ENCODE peak calls at places on chromosomes 3 and 15, in ten cellular contexts. D is HTR-8/SVneo; F is chondrocyte; V is stimulated activated CD4-positive, alpha-beta T cell treated with anti-CD3 and anti-CD28 coated beads, Interleukin-2, amount 100 ng/mL, for 4 hours; K is caudate nucleus; J is NCI-H1436; G is activated CD4-positive, alpha-beta T cell treated with anti-CD3 and anti-CD28 coated beads for 48 hours; B is CD8-positive, alpha-beta T cell; C is GM04503; N is CD8-positive, alpha-beta memory T cell. T is an unnamed sample.

GRCh38 chr3:178805746-178806145 is 265.9 kb downstream of the ZMAT3 start:
- DNase-seq in J (no peak), V (no peak), N (no peak), D (no peak), B (no peak), G (no peak), C (no peak), F (no peak), K (no peak), T (no peak)

GRCh38 chr3:113005622-113006021 is 14.8 kb downstream of the GTPBP8 start:
- DNase-seq in N (no peak), V (peak), G (no peak), J (no peak), B (peak), C (no peak), K (no peak), F (no peak), D (no peak), T (no peak)

GRCh38 chr3:177358968-177359600 is 161.8 kb upstream of the TBL1XR1 start:
- DNase-seq in G (peak), J (peak), C (no peak), V (peak), K (peak), N (peak), D (no peak), B (peak), F (no peak), T (peak)

GRCh38 chr3:46675843-46676567 is 17.5 kb downstream of the ALS2CL start:
- DNase-seq in V (no peak), K (no peak), N (peak), B (no peak), F (peak), J (no peak), G (no peak), C (no peak), D (no peak), T (no peak)

GRCh38 chr3:168066882-168067281 is 28.8 kb downstream of the GOLIM4 start:
- DNase-seq in G (no peak), D (no peak), B (no peak), K (no peak), F (no peak), C (no peak), V (no peak), J (no peak), N (no peak), T (no peak)

GRCh38 chr15:39843561-39843960 is 60.9 kb upstream of the FSIP1 start:
- DNase-seq in N (no peak), G (no peak), J (no peak), B (no peak), D (no peak), C (no peak), F (no peak), V (no peak), K (no peak), T (no peak)

GRCh38 chr15:63372018-63372705 is 9.5 kb downstream of the CA12 start:
- DNase-seq in G (peak), C (peak), N (no peak), F (no peak), B (no peak), D (peak), J (no peak), K (peak), V (no peak), T (no peak)

GRCh38 chr3:46811615-46812236 is 51.5 kb downstream of the MYL3 start:
- DNase-seq in B (no peak), K (no peak), F (no peak), J (no peak), D (no peak), N (no peak), G (no peak), V (no peak), C (no peak), T (no peak)

GRCh38 chr3:14488286-14489036 is 51.7 kb downstream of the GRIP2 start:
- DNase-seq in V (no peak), D (no peak), N (no peak), B (no peak), F (peak), J (no peak), C (no peak), G (no peak), K (no peak), T (no peak)

GRCh38 chr3:134611516-134611915 is 39.3 kb downstream of the KY start:
- DNase-seq in G (no peak), N (no peak), D (no peak), J (no peak), B (no peak), C (no peak), F (no peak), V (no peak), K (no peak), T (no peak)

GRCh38 chr3:18830087-18830486 is 318.2 kb upstream of the KCNH8 start:
- DNase-seq in B (no peak), N (no peak), C (no peak), V (no peak), D (no peak), J (no peak), K (no peak), F (no peak), G (no peak), T (no peak)

GRCh38 chr3:129448187-129448895 is 8.3 kb downstream of the IFT122 start:
- DNase-seq in D (no peak), B (no peak), N (no peak), K (no peak), C (no peak), G (no peak), F (no peak), V (no peak), J (no peak), T (no peak)

GRCh38 chr3:183331518-183331917 is 78.5 kb downstream of the B3GNT5 start:
- DNase-seq in N (no peak), G (no peak), B (no peak), K (no peak), D (no peak), V (no peak), F (no peak), C (no peak), J (no peak), T (no peak)

GRCh38 chr3:69569520-69569919 is 169.7 kb upstream of the MITF start:
- DNase-seq in B (no peak), D (no peak), C (no peak), G (no peak), F (no peak), K (no peak), J (no peak), N (no peak), V (no peak), T (no peak)

GRCh38 chr15:57746752-57747151 is 40.2 kb downstream of the POLR2M start:
- DNase-seq in C (no peak), D (no peak), V (no peak), B (no peak), G (no peak), K (no peak), N (no peak), F (no peak), J (no peak), T (no peak)

GRCh38 chr3:32897202-32897601 is 54.2 kb upstream of the CCR4 start:
- DNase-seq in V (no peak), J (no peak), C (no peak), K (no peak), F (no peak), D (no peak), B (no peak), N (no peak), G (no peak), T (no peak)

GRCh38 chr3:45608885-45609284 is 14.3 kb downstream of the LIMD1 start:
- DNase-seq in K (no peak), F (no peak), C (no peak), D (no peak), B (no peak), J (no peak), G (no peak), V (no peak), N (no peak), T (no peak)